ENCODE peak calls at places on chromosomes 4 and X, in five cellular contexts. Q is kidney tubule cell; K is HEK293T; E is stimulated activated CD4-positive, alpha-beta T cell treated with anti-CD3 and anti-CD28 coated beads, Interleukin-4, amount 100 ng/mL, for 48 hours; S is pancreas. R is an unnamed sample.

GRCh38 chrX:22686138-22686541 is 313.6 kb upstream of the DDX53 start:
- DNase-seq in Q (peak), K (no peak), E (no peak), S (no peak), R (peak)

GRCh38 chr4:6608758-6609414 is 31.6 kb upstream of the MRFAP1 start:
- DNase-seq in Q (no peak), K (no peak), E (no peak), S (no peak), R (peak)

GRCh38 chr4:35793045-35793722 is 451.1 kb downstream of the ARAP2 start:
- DNase-seq in Q (peak), K (no peak), E (no peak), S (no peak), R (no peak)

GRCh38 chrX:40174594-40175415 is 77.0 kb upstream of the BCOR start:
- DNase-seq in Q (peak), K (no peak), E (no peak), S (peak), R (peak)

GRCh38 chrX:154020500-154021115 is 906 bp upstream of the IRAK1 start:
- DNase-seq in Q (no peak), K (no peak), E (no peak), S (no peak), R (no peak)

GRCh38 chrX:5474282-5474681 is 754.4 kb downstream of the NLGN4X start:
- DNase-seq in Q (peak), K (no peak), E (no peak), S (no peak), R (no peak)

GRCh38 chr4:22573198-22573597 is 57.3 kb upstream of the ADGRA3 start:
- DNase-seq in Q (peak), K (no peak), E (no peak), S (peak), R (peak)

GRCh38 chrX:30910124-30910860 is 21.2 kb upstream of the TAB3 start:
- DNase-seq in Q (no peak), K (no peak), E (no peak), S (no peak), R (no peak)

GRCh38 chr4:26030780-26031179 is 116.8 kb downstream of the SMIM20 start:
- DNase-seq in Q (no peak), K (no peak), E (no peak), S (no peak), R (no peak)

GRCh38 chrX:68876731-68877130 is 47.9 kb downstream of the EFNB1 start:
- DNase-seq in Q (no peak), K (no peak), E (no peak), S (no peak), R (no peak)

GRCh38 chrX:75746891-75747639 is 38.0 kb downstream of the MAGEE2 start:
- DNase-seq in Q (peak), K (peak), E (peak), S (peak), R (peak)

GRCh38 chr4:155187989-155188388 is 20.4 kb upstream of the NPY2R start:
- DNase-seq in Q (no peak), K (no peak), E (no peak), S (no peak), R (no peak)

GRCh38 chr4:177771645-177772044 is 329.4 kb upstream of the AGA start:
- DNase-seq in Q (no peak), K (no peak), E (no peak), S (no peak), R (no peak)

GRCh38 chr4:7414736-7415510 is 19.8 kb downstream of the PSAPL1 start:
- DNase-seq in Q (no peak), K (no peak), E (no peak), S (no peak), R (no peak)